ENCODE peak calls at places on chromosome 18, in nine cellular contexts. S is stomach; K is lung microvascular endothelial cell; F is mucosa of descending colon; N is WTC11; I is activated T-helper 9 cell treated with anti-CD3 and anti-CD28 coated beads, Interleukin-2, amount 50 U/mL, for 16 hours; M is thoracic aorta; G is activated CD4-positive, alpha-beta T cell treated with anti-CD3 and anti-CD28 coated beads for 24 hours; R is neural progenitor cell. L is an unnamed sample.

GRCh38 chr18:62982600-62983251 is 267.4 kb downstream of the PHLPP1 start:
- DNase-seq in S (peak; percentile 64), K (peak; percentile 64), F (no peak), N (peak; percentile 61), I (peak; percentile 31), M (no peak), G (peak; percentile 44), R (peak; percentile 82), L (peak; percentile 7)

GRCh38 chr18:48292787-48293409 is 116.3 kb downstream of the ZBTB7C start:
- DNase-seq in S (no peak), K (no peak), F (no peak), N (no peak), I (no peak), M (no peak), G (no peak), R (no peak), L (no peak)

GRCh38 chr18:62610509-62611394 is 87.9 kb downstream of the ZCCHC2 start:
- DNase-seq in S (no peak), K (no peak), F (no peak), N (peak; percentile 58), I (no peak), M (no peak), G (no peak), R (peak; percentile 80), L (no peak)

GRCh38 chr18:4394700-4395099 is 60.4 kb downstream of the DLGAP1 start:
- DNase-seq in S (no peak), K (no peak), F (no peak), N (no peak), I (no peak), M (no peak), G (no peak), R (no peak), L (no peak)

GRCh38 chr18:55651236-55651635 is 63.2 kb upstream of the TCF4 start:
- DNase-seq in S (no peak), K (no peak), F (no peak), N (no peak), I (no peak), M (no peak), G (no peak), R (no peak), L (no peak)

GRCh38 chr18:49520661-49521145 is 33.7 kb upstream of the C18orf32 start:
- DNase-seq in S (no peak), K (peak; percentile 6), F (no peak), N (no peak), I (no peak), M (no peak), G (no peak), R (peak; percentile 60), L (no peak)

GRCh38 chr18:36330435-36331049 is 33.0 kb downstream of the FHOD3 start:
- DNase-seq in S (no peak), K (no peak), F (no peak), N (no peak), I (no peak), M (no peak), G (no peak), R (no peak), L (no peak)

GRCh38 chr18:45328762-45329161 is 286.5 kb upstream of the SLC14A2 start:
- DNase-seq in S (no peak), K (no peak), F (no peak), N (no peak), I (no peak), M (no peak), G (no peak), R (no peak), L (no peak)